ENCODE peak calls at places on chromosomes 6 and 20, in six cellular contexts. One of them, this sample, is unnamed.

GRCh38 chr6:169831450-169832246 is 80.2 kb downstream of the ERMARD start:
- DNase-seq in stimulated activated CD4-positive, alpha-beta T cell treated with anti-CD3 and anti-CD28 coated beads, Interleukin-4, amount 100 ng/mL, for 24 hours: peak; percentile 74
- DNase-seq in activated T-helper 1 cell treated with anti-CD3 and anti-CD28 coated beads, Interleukin-12 subunit alpha, Interleukin-12 subunit beta, Interleukin-2, Interleukin-4 antibody, amounts not matched to agents 30 ng/mL and 10 ng/mL and 1 ng/mL, durations not matched to agents 14 hours and 24 hours and 36 hours: peak; percentile 45
- DNase-seq in naive thymus-derived CD8-positive, alpha-beta T cell: peak; percentile 60
- DNase-seq in neural progenitor cell: peak; percentile 92
- DNase-seq in LoVo: peak; percentile 32
- DNase-seq in this sample: no peak

GRCh38 chr6:43779864-43780260 is 9.9 kb downstream of the VEGFA start:
- DNase-seq in stimulated activated CD4-positive, alpha-beta T cell treated with anti-CD3 and anti-CD28 coated beads, Interleukin-4, amount 100 ng/mL, for 24 hours: no peak
- DNase-seq in activated T-helper 1 cell treated with anti-CD3 and anti-CD28 coated beads, Interleukin-12 subunit alpha, Interleukin-12 subunit beta, Interleukin-2, Interleukin-4 antibody, amounts not matched to agents 30 ng/mL and 10 ng/mL and 1 ng/mL, durations not matched to agents 14 hours and 24 hours and 36 hours: no peak
- DNase-seq in naive thymus-derived CD8-positive, alpha-beta T cell: no peak
- DNase-seq in neural progenitor cell: no peak
- DNase-seq in LoVo: no peak
- DNase-seq in this sample: no peak

GRCh38 chr6:21022343-21023107 is 488.3 kb downstream of the CDKAL1 start:
- DNase-seq in stimulated activated CD4-positive, alpha-beta T cell treated with anti-CD3 and anti-CD28 coated beads, Interleukin-4, amount 100 ng/mL, for 24 hours: no peak
- DNase-seq in activated T-helper 1 cell treated with anti-CD3 and anti-CD28 coated beads, Interleukin-12 subunit alpha, Interleukin-12 subunit beta, Interleukin-2, Interleukin-4 antibody, amounts not matched to agents 30 ng/mL and 10 ng/mL and 1 ng/mL, durations not matched to agents 14 hours and 24 hours and 36 hours: no peak
- DNase-seq in naive thymus-derived CD8-positive, alpha-beta T cell: no peak
- DNase-seq in neural progenitor cell: peak; percentile 60
- DNase-seq in LoVo: peak; percentile 83
- DNase-seq in this sample: no peak

GRCh38 chr20:24657211-24657610 is 187.8 kb downstream of the SYNDIG1 start:
- DNase-seq in stimulated activated CD4-positive, alpha-beta T cell treated with anti-CD3 and anti-CD28 coated beads, Interleukin-4, amount 100 ng/mL, for 24 hours: no peak
- DNase-seq in activated T-helper 1 cell treated with anti-CD3 and anti-CD28 coated beads, Interleukin-12 subunit alpha, Interleukin-12 subunit beta, Interleukin-2, Interleukin-4 antibody, amounts not matched to agents 30 ng/mL and 10 ng/mL and 1 ng/mL, durations not matched to agents 14 hours and 24 hours and 36 hours: no peak
- DNase-seq in naive thymus-derived CD8-positive, alpha-beta T cell: no peak
- DNase-seq in neural progenitor cell: no peak
- DNase-seq in LoVo: no peak
- DNase-seq in this sample: no peak

GRCh38 chr6:147531321-147531720 is 22.8 kb downstream of the SAMD5 start:
- DNase-seq in stimulated activated CD4-positive, alpha-beta T cell treated with anti-CD3 and anti-CD28 coated beads, Interleukin-4, amount 100 ng/mL, for 24 hours: no peak
- DNase-seq in activated T-helper 1 cell treated with anti-CD3 and anti-CD28 coated beads, Interleukin-12 subunit alpha, Interleukin-12 subunit beta, Interleukin-2, Interleukin-4 antibody, amounts not matched to agents 30 ng/mL and 10 ng/mL and 1 ng/mL, durations not matched to agents 14 hours and 24 hours and 36 hours: no peak
- DNase-seq in naive thymus-derived CD8-positive, alpha-beta T cell: no peak
- DNase-seq in neural progenitor cell: no peak
- DNase-seq in LoVo: no peak
- DNase-seq in this sample: no peak

GRCh38 chr6:26554669-26555504 is 16.7 kb downstream of the HMGN4 start:
- DNase-seq in stimulated activated CD4-positive, alpha-beta T cell treated with anti-CD3 and anti-CD28 coated beads, Interleukin-4, amount 100 ng/mL, for 24 hours: peak; percentile 73
- DNase-seq in activated T-helper 1 cell treated with anti-CD3 and anti-CD28 coated beads, Interleukin-12 subunit alpha, Interleukin-12 subunit beta, Interleukin-2, Interleukin-4 antibody, amounts not matched to agents 30 ng/mL and 10 ng/mL and 1 ng/mL, durations not matched to agents 14 hours and 24 hours and 36 hours: peak; percentile 29
- DNase-seq in naive thymus-derived CD8-positive, alpha-beta T cell: peak; percentile 57
- DNase-seq in neural progenitor cell: peak; percentile 69
- DNase-seq in LoVo: peak; percentile 75
- DNase-seq in this sample: peak; percentile 83

GRCh38 chr20:5974531-5974930 is 24.1 kb downstream of the MCM8 start:
- DNase-seq in stimulated activated CD4-positive, alpha-beta T cell treated with anti-CD3 and anti-CD28 coated beads, Interleukin-4, amount 100 ng/mL, for 24 hours: no peak
- DNase-seq in activated T-helper 1 cell treated with anti-CD3 and anti-CD28 coated beads, Interleukin-12 subunit alpha, Interleukin-12 subunit beta, Interleukin-2, Interleukin-4 antibody, amounts not matched to agents 30 ng/mL and 10 ng/mL and 1 ng/mL, durations not matched to agents 14 hours and 24 hours and 36 hours: no peak
- DNase-seq in naive thymus-derived CD8-positive, alpha-beta T cell: no peak
- DNase-seq in neural progenitor cell: no peak
- DNase-seq in LoVo: no peak
- DNase-seq in this sample: no peak

GRCh38 chr20:23835716-23836115 is 9.2 kb upstream of the CST2 start:
- DNase-seq in stimulated activated CD4-positive, alpha-beta T cell treated with anti-CD3 and anti-CD28 coated beads, Interleukin-4, amount 100 ng/mL, for 24 hours: no peak
- DNase-seq in activated T-helper 1 cell treated with anti-CD3 and anti-CD28 coated beads, Interleukin-12 subunit alpha, Interleukin-12 subunit beta, Interleukin-2, Interleukin-4 antibody, amounts not matched to agents 30 ng/mL and 10 ng/mL and 1 ng/mL, durations not matched to agents 14 hours and 24 hours and 36 hours: no peak
- DNase-seq in naive thymus-derived CD8-positive, alpha-beta T cell: no peak
- DNase-seq in neural progenitor cell: no peak
- DNase-seq in LoVo: no peak
- DNase-seq in this sample: no peak

GRCh38 chr20:48920527-48921167 is 864 bp upstream of the ARFGEF2 start:
- DNase-seq in stimulated activated CD4-positive, alpha-beta T cell treated with anti-CD3 and anti-CD28 coated beads, Interleukin-4, amount 100 ng/mL, for 24 hours: no peak
- DNase-seq in activated T-helper 1 cell treated with anti-CD3 and anti-CD28 coated beads, Interleukin-12 subunit alpha, Interleukin-12 subunit beta, Interleukin-2, Interleukin-4 antibody, amounts not matched to agents 30 ng/mL and 10 ng/mL and 1 ng/mL, durations not matched to agents 14 hours and 24 hours and 36 hours: no peak
- DNase-seq in naive thymus-derived CD8-positive, alpha-beta T cell: no peak
- DNase-seq in neural progenitor cell: no peak
- DNase-seq in LoVo: no peak
- DNase-seq in this sample: no peak

GRCh38 chr6:52098649-52099184 is 11.3 kb upstream of the PKHD1 start:
- DNase-seq in stimulated activated CD4-positive, alpha-beta T cell treated with anti-CD3 and anti-CD28 coated beads, Interleukin-4, amount 100 ng/mL, for 24 hours: peak; percentile 6
- DNase-seq in activated T-helper 1 cell treated with anti-CD3 and anti-CD28 coated beads, Interleukin-12 subunit alpha, Interleukin-12 subunit beta, Interleukin-2, Interleukin-4 antibody, amounts not matched to agents 30 ng/mL and 10 ng/mL and 1 ng/mL, durations not matched to agents 14 hours and 24 hours and 36 hours: no peak
- DNase-seq in naive thymus-derived CD8-positive, alpha-beta T cell: no peak
- DNase-seq in neural progenitor cell: no peak
- DNase-seq in LoVo: no peak
- DNase-seq in this sample: no peak

GRCh38 chr20:55528482-55528881 is 476.8 kb downstream of the CBLN4 start:
- DNase-seq in stimulated activated CD4-positive, alpha-beta T cell treated with anti-CD3 and anti-CD28 coated beads, Interleukin-4, amount 100 ng/mL, for 24 hours: no peak
- DNase-seq in activated T-helper 1 cell treated with anti-CD3 and anti-CD28 coated beads, Interleukin-12 subunit alpha, Interleukin-12 subunit beta, Interleukin-2, Interleukin-4 antibody, amounts not matched to agents 30 ng/mL and 10 ng/mL and 1 ng/mL, durations not matched to agents 14 hours and 24 hours and 36 hours: no peak
- DNase-seq in naive thymus-derived CD8-positive, alpha-beta T cell: no peak
- DNase-seq in neural progenitor cell: no peak
- DNase-seq in LoVo: peak; percentile 42
- DNase-seq in this sample: no peak

GRCh38 chr6:20789162-20789561 is 254.9 kb downstream of the CDKAL1 start:
- DNase-seq in stimulated activated CD4-positive, alpha-beta T cell treated with anti-CD3 and anti-CD28 coated beads, Interleukin-4, amount 100 ng/mL, for 24 hours: no peak
- DNase-seq in activated T-helper 1 cell treated with anti-CD3 and anti-CD28 coated beads, Interleukin-12 subunit alpha, Interleukin-12 subunit beta, Interleukin-2, Interleukin-4 antibody, amounts not matched to agents 30 ng/mL and 10 ng/mL and 1 ng/mL, durations not matched to agents 14 hours and 24 hours and 36 hours: no peak
- DNase-seq in naive thymus-derived CD8-positive, alpha-beta T cell: no peak
- DNase-seq in neural progenitor cell: no peak
- DNase-seq in LoVo: no peak
- DNase-seq in this sample: no peak

GRCh38 chr6:43737272-43738081 is 32.5 kb upstream of the VEGFA start:
- DNase-seq in stimulated activated CD4-positive, alpha-beta T cell treated with anti-CD3 and anti-CD28 coated beads, Interleukin-4, amount 100 ng/mL, for 24 hours: no peak
- DNase-seq in activated T-helper 1 cell treated with anti-CD3 and anti-CD28 coated beads, Interleukin-12 subunit alpha, Interleukin-12 subunit beta, Interleukin-2, Interleukin-4 antibody, amounts not matched to agents 30 ng/mL and 10 ng/mL and 1 ng/mL, durations not matched to agents 14 hours and 24 hours and 36 hours: no peak
- DNase-seq in naive thymus-derived CD8-positive, alpha-beta T cell: no peak
- DNase-seq in neural progenitor cell: peak; percentile 32
- DNase-seq in LoVo: no peak
- DNase-seq in this sample: no peak

GRCh38 chr20:58481541-58482021 is 33.6 kb downstream of the APCDD1L start:
- DNase-seq in stimulated activated CD4-positive, alpha-beta T cell treated with anti-CD3 and anti-CD28 coated beads, Interleukin-4, amount 100 ng/mL, for 24 hours: peak; percentile 80
- DNase-seq in activated T-helper 1 cell treated with anti-CD3 and anti-CD28 coated beads, Interleukin-12 subunit alpha, Interleukin-12 subunit beta, Interleukin-2, Interleukin-4 antibody, amounts not matched to agents 30 ng/mL and 10 ng/mL and 1 ng/mL, durations not matched to agents 14 hours and 24 hours and 36 hours: no peak
- DNase-seq in naive thymus-derived CD8-positive, alpha-beta T cell: peak; percentile 47
- DNase-seq in neural progenitor cell: peak; percentile 88
- DNase-seq in LoVo: peak; percentile 7
- DNase-seq in this sample: no peak

GRCh38 chr6:30147096-30147495 is 11.2 kb downstream of the TRIM40 start:
- DNase-seq in stimulated activated CD4-positive, alpha-beta T cell treated with anti-CD3 and anti-CD28 coated beads, Interleukin-4, amount 100 ng/mL, for 24 hours: no peak
- DNase-seq in activated T-helper 1 cell treated with anti-CD3 and anti-CD28 coated beads, Interleukin-12 subunit alpha, Interleukin-12 subunit beta, Interleukin-2, Interleukin-4 antibody, amounts not matched to agents 30 ng/mL and 10 ng/mL and 1 ng/mL, durations not matched to agents 14 hours and 24 hours and 36 hours: no peak
- DNase-seq in naive thymus-derived CD8-positive, alpha-beta T cell: no peak
- DNase-seq in neural progenitor cell: no peak
- DNase-seq in LoVo: no peak
- DNase-seq in this sample: no peak

GRCh38 chr6:53790886-53791285 is 3.9 kb upstream of the LRRC1 start:
- DNase-seq in stimulated activated CD4-positive, alpha-beta T cell treated with anti-CD3 and anti-CD28 coated beads, Interleukin-4, amount 100 ng/mL, for 24 hours: no peak
- DNase-seq in activated T-helper 1 cell treated with anti-CD3 and anti-CD28 coated beads, Interleukin-12 subunit alpha, Interleukin-12 subunit beta, Interleukin-2, Interleukin-4 antibody, amounts not matched to agents 30 ng/mL and 10 ng/mL and 1 ng/mL, durations not matched to agents 14 hours and 24 hours and 36 hours: no peak
- DNase-seq in naive thymus-derived CD8-positive, alpha-beta T cell: no peak
- DNase-seq in neural progenitor cell: no peak
- DNase-seq in LoVo: no peak
- DNase-seq in this sample: no peak

GRCh38 chr6:87869064-87869685 is 167.1 kb upstream of the AKIRIN2 start:
- DNase-seq in stimulated activated CD4-positive, alpha-beta T cell treated with anti-CD3 and anti-CD28 coated beads, Interleukin-4, amount 100 ng/mL, for 24 hours: no peak
- DNase-seq in activated T-helper 1 cell treated with anti-CD3 and anti-CD28 coated beads, Interleukin-12 subunit alpha, Interleukin-12 subunit beta, Interleukin-2, Interleukin-4 antibody, amounts not matched to agents 30 ng/mL and 10 ng/mL and 1 ng/mL, durations not matched to agents 14 hours and 24 hours and 36 hours: no peak
- DNase-seq in naive thymus-derived CD8-positive, alpha-beta T cell: no peak
- DNase-seq in neural progenitor cell: no peak
- DNase-seq in LoVo: no peak
- DNase-seq in this sample: no peak

GRCh38 chr6:108160009-108160408 is 5.8 kb upstream of the NR2E1 start:
- DNase-seq in stimulated activated CD4-positive, alpha-beta T cell treated with anti-CD3 and anti-CD28 coated beads, Interleukin-4, amount 100 ng/mL, for 24 hours: no peak
- DNase-seq in activated T-helper 1 cell treated with anti-CD3 and anti-CD28 coated beads, Interleukin-12 subunit alpha, Interleukin-12 subunit beta, Interleukin-2, Interleukin-4 antibody, amounts not matched to agents 30 ng/mL and 10 ng/mL and 1 ng/mL, durations not matched to agents 14 hours and 24 hours and 36 hours: no peak
- DNase-seq in naive thymus-derived CD8-positive, alpha-beta T cell: no peak
- DNase-seq in neural progenitor cell: peak; percentile 74
- DNase-seq in LoVo: no peak
- DNase-seq in this sample: no peak

GRCh38 chr6:154683756-154684523 is 49.3 kb upstream of the SCAF8 start:
- DNase-seq in stimulated activated CD4-positive, alpha-beta T cell treated with anti-CD3 and anti-CD28 coated beads, Interleukin-4, amount 100 ng/mL, for 24 hours: no peak
- DNase-seq in activated T-helper 1 cell treated with anti-CD3 and anti-CD28 coated beads, Interleukin-12 subunit alpha, Interleukin-12 subunit beta, Interleukin-2, Interleukin-4 antibody, amounts not matched to agents 30 ng/mL and 10 ng/mL and 1 ng/mL, durations not matched to agents 14 hours and 24 hours and 36 hours: no peak
- DNase-seq in naive thymus-derived CD8-positive, alpha-beta T cell: no peak
- DNase-seq in neural progenitor cell: no peak
- DNase-seq in LoVo: no peak
- DNase-seq in this sample: no peak

GRCh38 chr6:139029470-139030210 is 1.1 kb downstream of the ABRACL start:
- DNase-seq in stimulated activated CD4-positive, alpha-beta T cell treated with anti-CD3 and anti-CD28 coated beads, Interleukin-4, amount 100 ng/mL, for 24 hours: peak; percentile 25
- DNase-seq in activated T-helper 1 cell treated with anti-CD3 and anti-CD28 coated beads, Interleukin-12 subunit alpha, Interleukin-12 subunit beta, Interleukin-2, Interleukin-4 antibody, amounts not matched to agents 30 ng/mL and 10 ng/mL and 1 ng/mL, durations not matched to agents 14 hours and 24 hours and 36 hours: peak; percentile 22
- DNase-seq in naive thymus-derived CD8-positive, alpha-beta T cell: peak; percentile 37
- DNase-seq in neural progenitor cell: peak; percentile 63
- DNase-seq in LoVo: peak; percentile 16
- DNase-seq in this sample: peak; percentile 24